ENCODE peak calls at places on chromosome 14, in nine cellular contexts. T is NCI-H510A; R is right cardiac atrium; U is dorsolateral prefrontal cortex; X is mesothelial cell of epicardium; C is NCI-H1694; W is CD8-positive, alpha-beta memory T cell; H is astrocyte of the cerebellum; E is CD4-positive, alpha-beta memory T cell. B is an unnamed sample.

GRCh38 chr14:69500736-69501135 is 16.2 kb downstream of the PLEKHD1 start:
- DNase-seq in T (no peak), R (peak), U (peak), X (no peak), C (peak), W (no peak), H (no peak), E (no peak), B (no peak)

GRCh38 chr14:29856516-29856915 is 71.1 kb downstream of the PRKD1 start:
- DNase-seq in T (no peak), R (no peak), U (no peak), X (no peak), C (no peak), W (no peak), H (no peak), E (no peak), B (no peak)

GRCh38 chr14:36522972-36523685 is 3.1 kb upstream of the NKX2-1 start:
- DNase-seq in T (no peak), R (no peak), U (no peak), X (no peak), C (no peak), W (no peak), H (no peak), E (no peak), B (no peak)

GRCh38 chr14:31229638-31230229 is 22.1 kb upstream of the HECTD1 start:
- DNase-seq in T (peak), R (peak), U (no peak), X (no peak), C (no peak), W (no peak), H (peak), E (no peak), B (no peak)

GRCh38 chr14:96039633-96040311 is 610 bp downstream of the C14orf132 start:
- DNase-seq in T (no peak), R (peak), U (peak), X (peak), C (peak), W (no peak), H (no peak), E (no peak), B (peak)

GRCh38 chr14:20456971-20457370 is 1.9 kb downstream of the APEX1 start:
- DNase-seq in T (no peak), R (peak), U (no peak), X (no peak), C (no peak), W (no peak), H (no peak), E (no peak), B (no peak)

GRCh38 chr14:28308727-28309126 is 457.9 kb upstream of the FOXG1 start:
- DNase-seq in T (no peak), R (no peak), U (no peak), X (no peak), C (no peak), W (no peak), H (peak), E (no peak), B (no peak)

GRCh38 chr14:75454963-75455546 is 27.2 kb downstream of the JDP2 start:
- DNase-seq in T (no peak), R (peak), U (no peak), X (no peak), C (no peak), W (no peak), H (peak), E (no peak), B (no peak)

GRCh38 chr14:97206948-97207347 is 409.8 kb downstream of the VRK1 start:
- DNase-seq in T (no peak), R (no peak), U (no peak), X (no peak), C (no peak), W (no peak), H (no peak), E (no peak), B (no peak)

GRCh38 chr14:91170504-91171121 is 56.7 kb downstream of the DGLUCY start:
- DNase-seq in T (no peak), R (peak), U (peak), X (no peak), C (no peak), W (no peak), H (peak), E (no peak), B (no peak)

GRCh38 chr14:77000340-77001235 is 27.9 kb downstream of the IRF2BPL start:
- DNase-seq in T (peak), R (peak), U (no peak), X (peak), C (peak), W (no peak), H (no peak), E (no peak), B (no peak)

GRCh38 chr14:100297320-100298300 is 8.6 kb downstream of the SLC25A29 start:
- DNase-seq in T (no peak), R (peak), U (peak), X (no peak), C (no peak), W (no peak), H (peak), E (no peak), B (no peak)

GRCh38 chr14:90675399-90675798 is 140.8 kb downstream of the TTC7B start:
- DNase-seq in T (no peak), R (no peak), U (no peak), X (no peak), C (peak), W (no peak), H (no peak), E (no peak), B (no peak)

GRCh38 chr14:103733651-103734050 is 18.0 kb downstream of the ZFYVE21 start:
- DNase-seq in T (no peak), R (no peak), U (no peak), X (no peak), C (no peak), W (no peak), H (peak), E (no peak), B (no peak)

GRCh38 chr14:91911474-91912032 is 35.9 kb downstream of the FBLN5 start:
- DNase-seq in T (peak), R (no peak), U (no peak), X (no peak), C (peak), W (peak), H (no peak), E (peak), B (peak)

GRCh38 chr14:61537567-61538463 is 157.5 kb upstream of the HIF1A start:
- DNase-seq in T (peak), R (no peak), U (no peak), X (no peak), C (no peak), W (no peak), H (peak), E (no peak), B (no peak)

GRCh38 chr14:75165586-75166391 is 10.6 kb downstream of the TMED10 start:
- DNase-seq in T (no peak), R (no peak), U (peak), X (no peak), C (no peak), W (no peak), H (peak), E (no peak), B (no peak)

GRCh38 chr14:103001651-103002396 is 55.5 kb downstream of the CDC42BPB start:
- DNase-seq in T (no peak), R (no peak), U (no peak), X (no peak), C (no peak), W (no peak), H (no peak), E (no peak), B (no peak)

GRCh38 chr14:37251778-37252177 is 54.0 kb downstream of the MIPOL1 start:
- DNase-seq in T (no peak), R (no peak), U (no peak), X (no peak), C (peak), W (no peak), H (no peak), E (no peak), B (no peak)

GRCh38 chr14:102778616-102779351 is 1.5 kb downstream of the TRAF3 start:
- DNase-seq in T (no peak), R (no peak), U (no peak), X (no peak), C (no peak), W (no peak), H (no peak), E (peak), B (peak)

GRCh38 chr14:74491952-74492351 is 1.2 kb downstream of the NPC2 start:
- DNase-seq in T (no peak), R (no peak), U (no peak), X (no peak), C (no peak), W (no peak), H (no peak), E (no peak), B (no peak)

GRCh38 chr14:54891471-54892245 is 11.0 kb downstream of the GCH1 start:
- DNase-seq in T (no peak), R (no peak), U (no peak), X (no peak), C (no peak), W (no peak), H (no peak), E (no peak), B (no peak)

GRCh38 chr14:89409961-89410360 is 7.1 kb downstream of the FOXN3 start:
- DNase-seq in T (no peak), R (no peak), U (no peak), X (no peak), C (no peak), W (no peak), H (no peak), E (no peak), B (no peak)

GRCh38 chr14:79281244-79282199 is 929.8 kb downstream of the DIO2 start:
- DNase-seq in T (peak), R (no peak), U (no peak), X (no peak), C (no peak), W (no peak), H (no peak), E (no peak), B (no peak)

GRCh38 chr14:24270537-24271133 is 762 bp downstream of the RABGGTA start:
- DNase-seq in T (no peak), R (no peak), U (no peak), X (no peak), C (no peak), W (no peak), H (no peak), E (no peak), B (no peak)

GRCh38 chr14:48323655-48324054 is 648.2 kb upstream of the MDGA2 start:
- DNase-seq in T (no peak), R (no peak), U (no peak), X (no peak), C (no peak), W (no peak), H (no peak), E (no peak), B (no peak)

GRCh38 chr14:77979666-77980351 is 179.9 kb downstream of the ADCK1 start:
- DNase-seq in T (no peak), R (no peak), U (peak), X (no peak), C (peak), W (no peak), H (peak), E (no peak), B (no peak)

GRCh38 chr14:100341301-100342031 is 18.3 kb downstream of the SLC25A47 start:
- DNase-seq in T (peak), R (peak), U (peak), X (no peak), C (no peak), W (no peak), H (peak), E (no peak), B (no peak)

GRCh38 chr14:90632451-90632850 is 183.8 kb downstream of the TTC7B start:
- DNase-seq in T (no peak), R (no peak), U (no peak), X (no peak), C (no peak), W (no peak), H (peak), E (no peak), B (no peak)

GRCh38 chr14:22794533-22794932 is 20.7 kb downstream of the SLC7A7 start:
- DNase-seq in T (no peak), R (no peak), U (no peak), X (no peak), C (no peak), W (no peak), H (no peak), E (no peak), B (no peak)

GRCh38 chr14:93023039-93023438 is 92.7 kb downstream of the ITPK1 start:
- DNase-seq in T (no peak), R (peak), U (no peak), X (no peak), C (peak), W (no peak), H (no peak), E (no peak), B (no peak)

GRCh38 chr14:64196668-64197411 is 97.3 kb downstream of the ESR2 start:
- DNase-seq in T (peak), R (peak), U (peak), X (peak), C (peak), W (no peak), H (no peak), E (peak), B (peak)

GRCh38 chr14:101195309-101195724 is 291.8 kb upstream of the RTL1 start:
- DNase-seq in T (no peak), R (no peak), U (no peak), X (no peak), C (no peak), W (no peak), H (no peak), E (no peak), B (no peak)

GRCh38 chr14:67490201-67490600 is 1.7 kb upstream of the TMEM229B start:
- DNase-seq in T (no peak), R (no peak), U (no peak), X (no peak), C (no peak), W (no peak), H (no peak), E (no peak), B (no peak)